ENCODE peak calls at places on chromosomes 5 and 9, in four cellular contexts. P, S, A and N are unnamed samples.

GRCh38 chr9:561430-561829 is 280.1 kb upstream of the DMRT1 start:
- DNase-seq in S (no peak), A (no peak), P (peak), N (peak)

GRCh38 chr9:89622933-89623861 is 18.4 kb downstream of the GADD45G start:
- DNase-seq in A (no peak), S (no peak), P (no peak), N (no peak)

GRCh38 chr9:130188860-130189481 is 16.8 kb downstream of the NCS1 start:
- DNase-seq in P (no peak), S (no peak), A (no peak), N (no peak)

GRCh38 chr9:87245271-87245670 is 252.4 kb upstream of the DAPK1 start:
- DNase-seq in S (no peak), P (no peak), A (no peak), N (no peak)

GRCh38 chr5:66854429-66854828 is 258.2 kb downstream of the MAST4 start:
- DNase-seq in P (no peak), A (no peak), S (no peak), N (no peak)

GRCh38 chr5:97042981-97043380 is 99.4 kb downstream of the LIX1 start:
- DNase-seq in A (no peak), P (no peak), S (no peak), N (no peak)

GRCh38 chr5:68214472-68215207 is 916 bp upstream of the PIK3R1 start:
- DNase-seq in S (no peak), P (peak), A (peak), N (no peak)

GRCh38 chr9:111904889-111905288 is 8.3 kb downstream of the UGCG start:
- DNase-seq in A (no peak), P (no peak), S (no peak), N (no peak)

GRCh38 chr5:131459216-131459615 is 175.8 kb downstream of the RAPGEF6 start:
- DNase-seq in P (no peak), A (no peak), S (no peak), N (peak)

GRCh38 chr5:146068136-146068717 is 37.1 kb downstream of the PLAC8L1 start:
- DNase-seq in P (no peak), A (no peak), S (no peak), N (no peak)

GRCh38 chr5:174335682-174336364 is 290.3 kb downstream of the NSG2 start:
- DNase-seq in S (no peak), A (no peak), P (peak), N (peak)

GRCh38 chr5:113201715-113202114 is 225.1 kb downstream of the DCP2 start:
- DNase-seq in A (no peak), P (no peak), S (no peak), N (peak)

GRCh38 chr5:113202904-113203716 is 226.5 kb downstream of the DCP2 start:
- DNase-seq in S (peak), P (peak), A (peak), N (peak)

GRCh38 chr5:113205807-113206206 is 229.0 kb downstream of the TSSK1B start:
- DNase-seq in S (no peak), P (no peak), A (no peak), N (no peak)

GRCh38 chr5:113205323-113205722 is 228.7 kb downstream of the DCP2 start:
- DNase-seq in S (no peak), P (no peak), A (no peak), N (no peak)

DNA sequence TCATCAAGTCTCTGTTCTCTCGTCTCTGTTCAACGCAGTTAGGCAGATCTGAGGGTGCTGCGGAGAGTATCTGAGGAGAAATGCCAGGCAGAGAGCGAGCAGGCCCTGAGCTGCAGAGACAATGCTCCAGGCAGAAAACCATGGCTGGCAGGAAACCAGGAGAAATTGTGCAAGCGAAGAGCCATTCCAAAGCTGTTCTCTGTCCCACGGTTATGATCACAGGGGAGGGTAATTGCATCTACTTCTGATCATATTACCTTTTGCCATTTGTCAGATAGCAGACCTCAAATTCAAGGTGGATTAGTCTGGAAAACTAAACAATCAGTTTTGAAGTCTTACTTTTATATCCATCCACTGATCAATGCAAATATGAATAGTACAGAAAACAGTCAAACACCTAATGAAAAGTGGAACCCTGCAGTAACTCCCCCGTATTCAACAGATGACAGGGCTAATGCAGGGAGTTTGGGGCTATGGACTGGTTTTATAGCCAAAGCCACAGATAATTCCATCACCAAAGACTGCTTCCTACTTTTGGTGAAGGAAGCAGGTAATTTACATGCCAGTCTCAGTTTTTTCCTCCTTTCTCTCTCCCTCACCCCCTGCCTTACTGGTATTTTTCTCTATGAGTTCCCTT is 228.0 kb downstream of the DCP2 start:
- DNase-seq in A (peak), P (peak), S (peak), N (peak)
- H3K4me2 ChIP-seq in A (no peak), P (no peak), S (no peak), N (no peak)

GRCh38 chr5:109558952-109559351 is 130.8 kb upstream of the MAN2A1 start:
- DNase-seq in P (no peak), A (peak), S (no peak), N (no peak)
- H3K4me2 ChIP-seq in P (no peak), A (no peak), S (no peak), N (no peak)

DNA sequence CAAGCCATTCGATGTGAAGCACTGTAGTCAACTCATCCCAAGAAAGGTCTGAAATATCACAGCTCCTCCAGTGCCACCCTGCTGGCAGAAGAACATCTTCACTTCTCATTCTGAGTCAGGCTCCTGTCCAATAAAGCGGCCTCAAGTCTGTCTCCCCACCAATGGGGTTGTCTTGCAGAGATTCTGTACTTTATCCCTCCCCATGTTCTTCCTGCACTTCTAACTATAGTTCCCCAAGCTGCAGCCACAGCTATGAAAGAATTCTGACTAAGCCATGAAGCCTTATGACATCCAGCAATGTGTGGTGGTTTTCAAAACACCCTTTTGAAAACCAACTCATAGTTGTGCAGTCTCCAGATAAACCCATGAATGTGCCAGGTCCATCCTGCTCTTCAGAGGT is 6.8 kb downstream of the MACROH2A1 start:
- DNase-seq in A (peak), S (peak), P (peak), N (peak)
- H3K4me2 ChIP-seq in A (no peak), S (peak), P (peak), N (peak)

GRCh38 chr5:39284552-39284951 is 65.2 kb upstream of the FYB1 start:
- DNase-seq in S (no peak), A (no peak), P (no peak), N (no peak)
- H3K4me2 ChIP-seq in S (no peak), A (no peak), P (no peak), N (no peak)

GRCh38 chr5:74201334-74202081 is 439.0 kb downstream of the ENC1 start:
- DNase-seq in S (peak), A (peak), P (peak), N (peak)
- H3K4me2 ChIP-seq in S (no peak), A (no peak), P (peak), N (peak)

DNA sequence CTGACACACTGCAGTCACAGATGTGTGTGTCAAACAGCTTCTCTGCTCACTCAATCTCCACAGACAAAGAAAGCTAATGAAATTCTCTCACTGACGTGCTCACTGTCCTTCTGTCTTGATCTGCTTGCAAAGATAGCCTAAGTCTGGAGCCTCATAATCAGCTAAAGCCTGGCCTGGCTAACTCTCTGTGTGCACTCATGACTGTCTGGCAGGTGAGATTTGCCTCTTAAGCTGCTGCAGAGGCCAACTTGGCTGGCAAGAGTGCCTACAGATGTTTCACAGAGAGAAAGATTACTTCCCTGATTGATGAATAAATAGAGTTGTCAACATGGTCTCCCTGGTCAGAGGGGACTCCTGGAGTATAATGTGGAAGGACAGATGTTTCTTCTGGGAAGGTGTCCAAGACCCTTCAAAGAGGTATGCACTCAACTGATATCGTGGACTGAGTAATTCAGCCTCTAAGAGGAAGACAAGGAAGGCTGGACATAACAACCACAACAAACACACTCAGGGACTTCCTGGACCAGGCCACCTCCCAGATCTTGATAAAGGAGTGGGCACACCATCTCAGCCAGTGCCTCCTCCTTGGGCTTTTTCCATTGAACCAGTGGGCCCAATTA is 362.0 kb downstream of the SPOCK1 start:
- DNase-seq in P (no peak), A (no peak), S (no peak), N (peak)
- H3K4me2 ChIP-seq in P (no peak), A (no peak), S (no peak), N (no peak)

GRCh38 chr9:124489222-124489621 is 18.0 kb downstream of the NR5A1 start:
- DNase-seq in A (no peak), P (peak), S (peak), N (peak)
- H3K4me2 ChIP-seq in A (no peak), P (no peak), S (no peak), N (no peak)